ENCODE peak calls at places on chromosomes 4 and X, in four cellular contexts. D is right cardiac atrium, X is choroid plexus epithelial cell, Z is cardiac fibroblast. O is an unnamed sample.

GRCh38 chrX:148134578-148134977 is 153.4 kb downstream of the FMR1NB start:
- DNase-seq in D (no peak), X (no peak), Z (no peak), O (no peak)

GRCh38 chr4:184281231-184282139 is 63.8 kb upstream of the ENPP6 start:
- DNase-seq in D (no peak), X (no peak), Z (no peak), O (no peak)

GRCh38 chr4:20281453-20281852 is 29.7 kb downstream of the SLIT2 start:
- DNase-seq in D (no peak), X (no peak), Z (no peak), O (no peak)

GRCh38 chrX:2670978-2671377 is 20.1 kb upstream of the CD99 start:
- DNase-seq in D (no peak), X (no peak), Z (no peak), O (no peak)

GRCh38 chr4:182975806-182976205 is 58.6 kb upstream of the DCTD start:
- DNase-seq in D (no peak), X (peak), Z (peak), O (peak)

GRCh38 chrX:22534643-22535042 is 261.9 kb downstream of the CBLL2 start:
- DNase-seq in D (no peak), X (peak), Z (peak), O (peak)

GRCh38 chr4:37685726-37686372 is 327 bp downstream of the RELL1 start:
- DNase-seq in D (no peak), X (peak), Z (peak), O (peak)

GRCh38 chr4:137039369-137039768 is 492.9 kb downstream of the PCDH18 start:
- DNase-seq in D (no peak), X (no peak), Z (no peak), O (no peak)

GRCh38 chr4:80265571-80266266 is 745 bp upstream of the FGF5 start:
- DNase-seq in D (no peak), X (peak), Z (peak), O (peak)

GRCh38 chr4:95869961-95870500 is 30.1 kb downstream of the PDHA2 start:
- DNase-seq in D (no peak), X (peak), Z (no peak), O (no peak)

GRCh38 chr4:81577392-81577791 is 105.7 kb upstream of the RASGEF1B start:
- DNase-seq in D (no peak), X (no peak), Z (no peak), O (no peak)

GRCh38 chr4:1879491-1879890 is 8.3 kb downstream of the NSD2 start:
- DNase-seq in D (no peak), X (peak), Z (peak), O (no peak)

GRCh38 chr4:173121044-173121685 is 47.4 kb upstream of the GALNT7 start:
- DNase-seq in D (no peak), X (peak), Z (peak), O (peak)

GRCh38 chr4:122783301-122784215 is 43.1 kb upstream of the FGF2 start:
- DNase-seq in D (peak), X (peak), Z (peak), O (peak)

GRCh38 chr4:143437937-143438336 is 75.6 kb upstream of the SMARCA5 start:
- DNase-seq in D (no peak), X (no peak), Z (no peak), O (no peak)

GRCh38 chrX:71487814-71488213 is 45.1 kb upstream of the OGT start:
- DNase-seq in D (no peak), X (no peak), Z (no peak), O (no peak)

GRCh38 chrX:22652596-22652995 is 347.2 kb upstream of the DDX53 start:
- DNase-seq in D (no peak), X (peak), Z (peak), O (peak)

GRCh38 chr4:182884046-182884445 is 33.1 kb downstream of the DCTD start:
- DNase-seq in D (no peak), X (no peak), Z (no peak), O (peak)

GRCh38 chrX:34631826-34632225 is 25.3 kb downstream of the TMEM47 start:
- DNase-seq in D (no peak), X (peak), Z (peak), O (peak)

GRCh38 chrX:101659601-101660063 is at the start of gene ARMCX2:
- DNase-seq in D (peak), X (peak), Z (peak), O (peak)

GRCh38 chr4:99024481-99025275 is 29.2 kb downstream of the METAP1 start:
- DNase-seq in D (peak), X (no peak), Z (no peak), O (no peak)

GRCh38 chr4:178090640-178091411 is 648.6 kb upstream of the AGA start:
- DNase-seq in D (peak), X (no peak), Z (no peak), O (no peak)

GRCh38 chr4:2691952-2692435 is 64.1 kb downstream of the TNIP2 start:
- DNase-seq in D (no peak), X (no peak), Z (no peak), O (no peak)

GRCh38 chr4:131339137-131339536 is 1810.0 kb upstream of the PCDH10 start:
- DNase-seq in D (no peak), X (no peak), Z (no peak), O (no peak)

GRCh38 chrX:41045960-41046567 is 39.2 kb upstream of the USP9X start:
- DNase-seq in D (peak), X (no peak), Z (peak), O (peak)

GRCh38 chr4:99715286-99715685 is 57.7 kb upstream of the C4orf54 start:
- DNase-seq in D (no peak), X (no peak), Z (no peak), O (no peak)

GRCh38 chr4:76279462-76279861 is 27.1 kb upstream of the STBD1 start:
- DNase-seq in D (no peak), X (no peak), Z (no peak), O (no peak)

GRCh38 chr4:5387457-5387856 is 320.9 kb downstream of the EVC2 start:
- DNase-seq in D (no peak), X (no peak), Z (no peak), O (no peak)

GRCh38 chr4:62070291-62070852 is 870.2 kb downstream of the ADGRL3 start:
- DNase-seq in D (no peak), X (no peak), Z (no peak), O (no peak)

GRCh38 chr4:140094701-140095420 is 59.1 kb downstream of the MAML3 start:
- DNase-seq in D (peak), X (no peak), Z (no peak), O (no peak)

GRCh38 chr4:168978001-168978700 is 31.9 kb downstream of the CBR4 start:
- DNase-seq in D (no peak), X (peak), Z (peak), O (peak)

GRCh38 chrX:44817029-44817428 is 26.8 kb upstream of the DUSP21 start:
- DNase-seq in D (no peak), X (no peak), Z (no peak), O (no peak)

GRCh38 chr4:4386736-4387392 is at the start of gene NSG1:
- DNase-seq in D (peak), X (peak), Z (peak), O (peak)

GRCh38 chr4:32633421-32633820 is 1913.3 kb downstream of the PCDH7 start:
- DNase-seq in D (no peak), X (no peak), Z (no peak), O (no peak)

GRCh38 chr4:53010320-53010719 is 148.2 kb downstream of the RASL11B start:
- DNase-seq in D (peak), X (peak), Z (peak), O (peak)

DNA sequence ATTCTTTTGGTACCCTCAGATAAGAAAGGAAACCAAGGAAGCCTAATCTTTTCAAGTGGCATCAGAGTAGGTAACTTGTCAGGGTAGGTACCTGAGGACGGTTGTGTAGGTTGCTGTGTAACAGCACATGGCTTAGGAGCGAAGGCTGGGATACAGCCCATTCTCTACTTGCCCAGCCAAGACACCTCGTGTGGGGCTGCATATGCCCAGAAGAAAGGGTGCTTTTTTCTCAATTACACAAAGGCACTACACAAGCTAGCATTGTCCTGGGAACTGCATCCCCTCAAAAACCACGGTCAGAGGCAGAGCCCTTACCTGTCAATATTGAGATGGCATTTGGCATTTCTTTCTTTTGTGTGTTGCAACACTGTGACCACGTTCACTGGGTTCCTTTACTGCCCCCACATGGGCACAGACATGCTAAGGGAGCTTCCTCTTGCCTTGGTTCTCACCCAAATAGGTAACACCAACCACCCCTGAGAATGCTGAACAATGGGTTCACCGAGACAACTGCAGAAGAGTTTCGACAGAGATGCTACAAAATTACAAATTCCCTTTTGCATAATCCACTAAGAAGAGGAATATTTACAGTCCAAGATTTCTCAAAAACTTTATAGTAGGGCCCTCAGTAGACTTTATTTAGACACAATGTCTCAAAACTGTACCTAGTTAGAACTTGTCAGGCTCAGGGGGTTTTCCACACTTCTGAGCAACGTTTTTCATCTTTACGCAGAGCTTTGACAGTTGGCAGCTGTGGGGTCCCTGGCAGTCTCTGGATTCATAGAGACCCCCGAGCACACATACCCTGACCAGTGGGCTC is 35.8 kb upstream of the TNIP3 start:
- DNase-seq in D (no peak), X (no peak), Z (no peak), O (no peak)
- H3K4me3 ChIP-seq in D (no peak), X (no peak), Z (no peak), O (no peak)

GRCh38 chrX:119467433-119467832 is 811 bp upstream of the SLC25A5 start:
- DNase-seq in D (no peak), X (no peak), Z (no peak), O (no peak)
- H3K4me3 ChIP-seq in D (no peak), X (no peak), Z (no peak), O (no peak)

DNA sequence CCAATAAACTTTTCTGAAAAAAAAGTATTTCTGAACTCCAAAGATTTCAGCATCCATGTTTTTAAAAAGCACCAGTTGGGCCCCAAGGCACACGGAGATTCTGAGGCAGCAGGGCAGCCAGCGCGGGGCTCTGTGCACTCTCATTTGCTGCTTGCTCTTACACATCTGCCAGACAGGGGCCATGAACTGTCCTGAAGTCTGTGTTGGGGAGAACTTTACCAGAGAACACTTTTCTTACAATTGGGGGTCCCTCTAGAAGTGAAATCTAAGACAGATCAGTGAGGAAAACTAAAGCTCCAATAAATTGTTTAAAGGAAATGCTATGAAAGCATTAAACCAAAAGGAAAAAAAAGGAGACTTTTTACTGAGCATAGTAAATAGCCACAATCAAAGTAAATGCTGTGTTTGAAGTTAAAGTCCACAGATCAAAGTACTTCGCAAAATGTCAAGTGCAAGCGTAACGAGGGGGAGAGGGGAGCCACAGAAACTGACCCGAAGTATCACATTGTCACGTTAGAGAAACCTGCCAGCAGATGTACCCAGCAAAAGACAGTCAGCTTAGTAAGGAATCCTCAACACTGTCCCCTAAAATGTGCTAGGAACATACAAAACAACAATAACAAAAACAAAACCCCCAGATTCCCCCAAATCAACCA is 37.8 kb downstream of the SORBS2 start:
- DNase-seq in D (peak), X (no peak), Z (peak), O (no peak)
- H3K4me3 ChIP-seq in D (peak), X (peak), Z (peak), O (no peak)

DNA sequence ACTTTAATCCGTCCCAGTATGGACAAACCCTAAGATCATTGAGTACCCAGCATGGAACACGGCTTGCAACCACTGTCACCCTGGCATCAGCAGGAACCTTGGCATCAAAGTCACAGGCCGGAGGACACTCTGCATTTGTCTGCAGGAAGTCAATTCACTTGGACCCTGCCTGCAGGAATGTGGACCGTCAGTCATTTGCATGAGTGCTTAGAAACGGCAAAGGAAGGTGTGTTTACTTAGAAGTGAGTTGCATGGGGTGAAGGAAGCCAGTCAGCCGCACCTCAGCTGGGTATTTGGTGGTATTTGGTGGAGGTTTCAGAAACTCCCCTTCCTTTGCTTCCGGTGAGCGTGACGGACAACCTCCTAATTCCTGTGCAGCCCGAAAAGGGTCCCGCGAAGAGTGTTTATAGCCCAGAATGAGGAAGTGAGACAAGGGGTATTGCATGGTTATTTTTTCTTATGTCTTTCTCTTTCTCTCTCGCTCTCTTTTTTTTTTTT is 15.5 kb downstream of the P2RY8 start:
- DNase-seq in D (no peak), X (no peak), Z (no peak), O (no peak)
- H3K4me3 ChIP-seq in D (no peak), X (no peak), Z (no peak), O (no peak)

GRCh38 chr4:82606622-82607021 is 44.8 kb upstream of the TMEM150C start:
- DNase-seq in D (no peak), X (no peak), Z (no peak), O (no peak)
- H3K4me3 ChIP-seq in D (no peak), X (no peak), Z (no peak), O (no peak)

GRCh38 chr4:25956260-25956659 is 42.2 kb downstream of the SMIM20 start:
- DNase-seq in D (no peak), X (no peak), Z (no peak), O (no peak)
- H3K4me3 ChIP-seq in D (no peak), X (no peak), Z (no peak), O (no peak)

O was measured in fibroblast of villous mesenchyme.